ENCODE peak calls at places on chromosomes 5 and 9, in four cellular contexts. One of them, this sample, is unnamed.

GRCh38 chr9:108724122-108724521 is 131.7 kb downstream of the ACTL7B start:
- DNase-seq in HEK293T: no peak
- DNase-seq in IMR-90: no peak
- DNase-seq in K562: no peak
- DNase-seq in this sample: no peak

GRCh38 chr5:52811067-52811749 is 23.5 kb downstream of the ITGA1 start:
- DNase-seq in K562: no peak
- DNase-seq in HEK293T: no peak
- DNase-seq in IMR-90: peak; percentile 77
- DNase-seq in this sample: peak; percentile 60

GRCh38 chr5:132009706-132010405 is 1.6 kb downstream of the ACSL6 start:
- DNase-seq in HEK293T: no peak
- DNase-seq in K562: no peak
- DNase-seq in IMR-90: no peak
- DNase-seq in this sample: no peak

GRCh38 chr5:169190860-169191259 is 110.1 kb downstream of the SLIT3 start:
- DNase-seq in HEK293T: no peak
- DNase-seq in K562: no peak
- DNase-seq in IMR-90: no peak
- DNase-seq in this sample: no peak

GRCh38 chr9:33187519-33188218 is 20.5 kb upstream of the B4GALT1 start:
- DNase-seq in HEK293T: no peak
- DNase-seq in K562: no peak
- DNase-seq in IMR-90: peak; percentile 79
- DNase-seq in this sample: no peak

GRCh38 chr9:80928697-80929096 is 760.6 kb downstream of the TLE1 start:
- DNase-seq in HEK293T: no peak
- DNase-seq in IMR-90: no peak
- DNase-seq in K562: no peak
- DNase-seq in this sample: peak; percentile 2

GRCh38 chr5:151110122-151110681 is 29.4 kb upstream of the TNIP1 start:
- DNase-seq in IMR-90: no peak
- DNase-seq in HEK293T: no peak
- DNase-seq in K562: no peak
- DNase-seq in this sample: no peak

GRCh38 chr9:70413427-70413797 is 1.0 kb downstream of the KLF9 start:
- DNase-seq in IMR-90: no peak
- DNase-seq in HEK293T: no peak
- DNase-seq in K562: peak; percentile 51
- DNase-seq in this sample: no peak

GRCh38 chr9:135070198-135070951 is 17.1 kb upstream of the OLFM1 start:
- DNase-seq in HEK293T: no peak
- DNase-seq in IMR-90: no peak
- DNase-seq in K562: no peak
- DNase-seq in this sample: no peak

GRCh38 chr5:93162201-93162654 is 418.8 kb downstream of the NR2F1-AS1 start:
- DNase-seq in HEK293T: peak; percentile 11
- DNase-seq in K562: no peak
- DNase-seq in IMR-90: no peak
- DNase-seq in this sample: no peak

GRCh38 chr5:39138892-39139291 is 64.7 kb upstream of the RICTOR start:
- DNase-seq in K562: no peak
- DNase-seq in HEK293T: no peak
- DNase-seq in IMR-90: peak; percentile 92
- DNase-seq in this sample: peak; percentile 51

GRCh38 chr5:177450672-177451424 is 4.2 kb downstream of the PRR7 start:
- DNase-seq in HEK293T: no peak
- DNase-seq in K562: no peak
- DNase-seq in IMR-90: no peak
- DNase-seq in this sample: no peak

GRCh38 chr9:99365233-99365980 is 143.3 kb downstream of the SEC61B start:
- DNase-seq in HEK293T: no peak
- DNase-seq in K562: no peak
- DNase-seq in IMR-90: peak; percentile 71
- DNase-seq in this sample: no peak

GRCh38 chr9:37144762-37145161 is 24.4 kb downstream of the ZCCHC7 start:
- DNase-seq in HEK293T: no peak
- DNase-seq in K562: no peak
- DNase-seq in IMR-90: peak; percentile 38
- DNase-seq in this sample: no peak

GRCh38 chr9:83219154-83219923 is 156.4 kb upstream of the RASEF start:
- DNase-seq in K562: no peak
- DNase-seq in HEK293T: peak; percentile 82
- DNase-seq in IMR-90: peak; percentile 46
- DNase-seq in this sample: peak; percentile 81

GRCh38 chr9:112570731-112571167 is 84.1 kb downstream of the KIAA1958 start:
- DNase-seq in HEK293T: no peak
- DNase-seq in K562: no peak
- DNase-seq in IMR-90: no peak
- DNase-seq in this sample: no peak

GRCh38 chr5:54140247-54140646 is 170.1 kb downstream of the ARL15 start:
- DNase-seq in HEK293T: no peak
- DNase-seq in IMR-90: no peak
- DNase-seq in K562: no peak
- DNase-seq in this sample: no peak

GRCh38 chr9:109171926-109172325 is 4.9 kb upstream of the FRRS1L start:
- DNase-seq in IMR-90: peak; percentile 59
- DNase-seq in HEK293T: no peak
- DNase-seq in K562: peak; percentile 23
- DNase-seq in this sample: no peak

GRCh38 chr5:88833371-88834107 is 49.4 kb downstream of the MEF2C start:
- DNase-seq in IMR-90: peak; percentile 74
- DNase-seq in HEK293T: no peak
- DNase-seq in K562: no peak
- DNase-seq in this sample: no peak

GRCh38 chr5:134874831-134875655 is 872 bp downstream of the TXNDC15 start:
- DNase-seq in K562: peak; percentile 31
- DNase-seq in HEK293T: peak; percentile 37
- DNase-seq in IMR-90: peak; percentile 88
- DNase-seq in this sample: peak; percentile 51

GRCh38 chr5:95959051-95959963 is 2.3 kb downstream of the ELL2 start:
- DNase-seq in IMR-90: peak; percentile 33
- DNase-seq in HEK293T: no peak
- DNase-seq in K562: no peak
- DNase-seq in this sample: no peak
- TF ChIP-seq BHLHE40 in IMR-90: no peak
- TF ChIP-seq BHLHE40 in HEK293T: no peak
- TF ChIP-seq BHLHE40 in K562: no peak
- TF ChIP-seq BHLHE40 in this sample: peak; percentile 9

DNA sequence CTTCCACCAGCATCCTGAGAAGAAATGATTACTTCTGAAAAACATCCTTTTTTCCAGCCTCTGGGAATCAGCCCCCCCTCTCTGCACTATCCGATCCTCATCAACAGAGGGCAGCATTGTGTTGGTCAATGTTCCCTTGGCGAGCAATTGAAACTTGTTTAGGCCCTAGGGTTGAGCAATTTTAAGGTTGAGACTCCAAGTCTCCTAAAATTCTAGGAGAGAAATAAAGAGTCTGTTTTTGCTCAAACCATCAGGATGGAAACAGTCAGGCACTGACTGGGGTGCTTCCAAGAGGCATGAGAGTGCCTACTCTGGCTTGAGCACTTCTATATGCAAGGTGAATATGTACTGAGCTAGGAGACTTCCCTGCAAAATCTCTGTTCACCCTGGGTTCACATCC is 12.4 kb upstream of the CYFIP2 start:
- DNase-seq in IMR-90: peak; percentile 47
- DNase-seq in K562: peak; percentile 59
- DNase-seq in HEK293T: peak; percentile 72
- DNase-seq in this sample: peak; percentile 69
- TF ChIP-seq BHLHE40 in IMR-90: no peak
- TF ChIP-seq BHLHE40 in K562: no peak
- TF ChIP-seq BHLHE40 in HEK293T: no peak
- TF ChIP-seq BHLHE40 in this sample: no peak

GRCh38 chr9:88949961-88950340 is 41.3 kb upstream of the S1PR3 start:
- DNase-seq in HEK293T: no peak
- DNase-seq in K562: no peak
- DNase-seq in IMR-90: peak; percentile 33
- DNase-seq in this sample: peak; percentile 57
- TF ChIP-seq BHLHE40 in HEK293T: no peak
- TF ChIP-seq BHLHE40 in K562: no peak
- TF ChIP-seq BHLHE40 in IMR-90: no peak
- TF ChIP-seq BHLHE40 in this sample: no peak

DNA sequence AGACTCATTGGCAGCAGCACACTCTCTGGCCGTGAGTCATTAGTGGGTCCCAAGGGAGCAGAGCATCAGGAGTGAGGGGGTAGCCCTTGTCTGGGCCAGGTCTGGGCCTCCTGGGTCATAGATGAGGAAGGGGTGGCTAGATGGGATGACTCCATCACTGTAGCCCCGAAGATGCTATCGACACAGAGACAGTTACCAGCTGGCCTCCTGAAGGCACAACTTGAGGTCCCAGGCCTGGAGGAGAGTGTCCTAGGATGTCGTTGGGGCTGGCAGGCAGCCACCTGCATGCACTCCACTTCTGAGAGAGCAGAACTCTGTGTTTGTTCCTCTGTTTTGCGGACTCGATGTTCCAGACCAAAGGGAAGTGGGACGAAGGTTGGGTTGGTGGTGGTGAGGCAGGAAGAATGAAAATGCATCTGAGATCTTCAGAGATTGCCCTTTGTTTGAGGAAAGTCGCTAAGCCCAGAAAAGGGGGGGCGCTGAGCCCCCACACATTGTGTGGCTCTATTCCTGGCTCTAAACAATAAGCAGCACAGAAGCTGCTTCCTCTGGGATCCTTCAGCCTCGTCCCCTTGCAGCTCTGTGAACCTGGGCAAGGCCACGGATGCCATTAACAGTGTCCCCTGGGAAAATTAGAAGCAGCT is 4.7 kb downstream of the BTNL9 start:
- DNase-seq in HEK293T: no peak
- DNase-seq in K562: no peak
- DNase-seq in IMR-90: no peak
- DNase-seq in this sample: no peak
- TF ChIP-seq BHLHE40 in HEK293T: no peak
- TF ChIP-seq BHLHE40 in K562: no peak
- TF ChIP-seq BHLHE40 in IMR-90: no peak
- TF ChIP-seq BHLHE40 in this sample: no peak

GRCh38 chr5:124669300-124669648 is 77.2 kb downstream of the ZNF608 start:
- DNase-seq in HEK293T: no peak
- DNase-seq in K562: no peak
- DNase-seq in IMR-90: no peak
- DNase-seq in this sample: no peak
- TF ChIP-seq BHLHE40 in HEK293T: no peak
- TF ChIP-seq BHLHE40 in K562: no peak
- TF ChIP-seq BHLHE40 in IMR-90: no peak
- TF ChIP-seq BHLHE40 in this sample: no peak

GRCh38 chr9:95373765-95374435 is 56.4 kb upstream of the FANCC start:
- DNase-seq in K562: no peak
- DNase-seq in IMR-90: peak; percentile 17
- DNase-seq in HEK293T: no peak
- DNase-seq in this sample: no peak
- TF ChIP-seq BHLHE40 in K562: no peak
- TF ChIP-seq BHLHE40 in IMR-90: no peak
- TF ChIP-seq BHLHE40 in HEK293T: no peak
- TF ChIP-seq BHLHE40 in this sample: no peak

GRCh38 chr5:156920042-156920860 is 42.8 kb downstream of the TIMD4 start:
- DNase-seq in IMR-90: no peak
- DNase-seq in K562: no peak
- DNase-seq in HEK293T: no peak
- DNase-seq in this sample: no peak
- TF ChIP-seq BHLHE40 in IMR-90: no peak
- TF ChIP-seq BHLHE40 in K562: no peak
- TF ChIP-seq BHLHE40 in HEK293T: no peak
- TF ChIP-seq BHLHE40 in this sample: no peak

This sample was measured in A549.